ENCODE peak calls at places on chromosomes 3 and 15, in nine cellular contexts. X is NCI-H1092, T is ELF-1, Q is neural crest cell, Z is iris pigment epithelial cell, R is activated T-cell treated with anti-CD3 and anti-CD28 coated beads for 1 hour, K is neural progenitor cell, I is HTR-8/SVneo, E is fibroblast of lung. W is an unnamed sample.

GRCh38 chr3:129612350-129613204 is 6.1 kb upstream of the PLXND1 start:
- DNase-seq in X (no peak), T (peak), Q (no peak), Z (no peak), R (no peak), K (no peak), I (no peak), E (peak), W (no peak)

GRCh38 chr3:188689101-188689574 is 482.6 kb upstream of the TPRG1 start:
- DNase-seq in X (no peak), T (no peak), Q (no peak), Z (peak), R (no peak), K (no peak), I (no peak), E (peak), W (no peak)

GRCh38 chr15:73935547-73935946 is 9.3 kb downstream of the LOXL1 start:
- DNase-seq in X (no peak), T (peak), Q (no peak), Z (peak), R (no peak), K (peak), I (no peak), E (no peak), W (no peak)

GRCh38 chr15:52137432-52138357 is 25.1 kb upstream of the BCL2L10 start:
- DNase-seq in X (no peak), T (no peak), Q (no peak), Z (no peak), R (no peak), K (no peak), I (no peak), E (no peak), W (no peak)

GRCh38 chr3:31242026-31242455 is 290.7 kb upstream of the STT3B start:
- DNase-seq in X (no peak), T (no peak), Q (no peak), Z (no peak), R (no peak), K (no peak), I (no peak), E (no peak), W (no peak)

GRCh38 chr3:150746791-150747590 is 16.0 kb downstream of the SIAH2 start:
- DNase-seq in X (no peak), T (no peak), Q (no peak), Z (no peak), R (no peak), K (no peak), I (no peak), E (no peak), W (no peak)

GRCh38 chr15:84980196-84981053 is 1.2 kb upstream of the PDE8A start:
- DNase-seq in X (peak), T (peak), Q (peak), Z (peak), R (peak), K (peak), I (peak), E (peak), W (peak)

GRCh38 chr3:94234177-94234788 is 171.4 kb downstream of the NSUN3 start:
- DNase-seq in X (no peak), T (no peak), Q (peak), Z (peak), R (no peak), K (peak), I (peak), E (peak), W (no peak)

GRCh38 chr15:29682361-29682760 is 139.9 kb downstream of the TJP1 start:
- DNase-seq in X (no peak), T (peak), Q (no peak), Z (no peak), R (no peak), K (no peak), I (no peak), E (no peak), W (no peak)

GRCh38 chr3:40398346-40398745 is 11.4 kb downstream of the ENTPD3 start:
- DNase-seq in X (no peak), T (no peak), Q (no peak), Z (no peak), R (no peak), K (no peak), I (no peak), E (no peak), W (no peak)

GRCh38 chr15:57158589-57158988 is 217.7 kb upstream of the CGNL1 start:
- DNase-seq in X (peak), T (no peak), Q (no peak), Z (peak), R (no peak), K (no peak), I (no peak), E (peak), W (no peak)

GRCh38 chr3:46979958-46980497 is 562 bp downstream of the NBEAL2 start:
- DNase-seq in X (no peak), T (no peak), Q (no peak), Z (no peak), R (no peak), K (no peak), I (no peak), E (no peak), W (no peak)

GRCh38 chr3:149188494-149188893 is 33.1 kb downstream of the CP start:
- DNase-seq in X (no peak), T (no peak), Q (no peak), Z (no peak), R (no peak), K (no peak), I (no peak), E (no peak), W (no peak)

GRCh38 chr15:85445361-85445760 is 65.0 kb downstream of the AKAP13 start:
- DNase-seq in X (no peak), T (no peak), Q (no peak), Z (no peak), R (no peak), K (no peak), I (no peak), E (no peak), W (no peak)

GRCh38 chr15:75347222-75348033 is 589 bp downstream of the NEIL1 start:
- DNase-seq in X (no peak), T (peak), Q (peak), Z (no peak), R (peak), K (peak), I (peak), E (no peak), W (peak)

GRCh38 chr15:50166216-50166615 is 15.8 kb upstream of the SLC27A2 start:
- DNase-seq in X (no peak), T (no peak), Q (no peak), Z (peak), R (no peak), K (no peak), I (peak), E (peak), W (no peak)